ENCODE peak calls at places on chromosome X, in four cellular contexts. One of them, this sample, is unnamed.

GRCh38 chrX:53435997-53436396 is 1.8 kb upstream of the HSD17B10 start:
- DNase-seq in AG04449: no peak
- DNase-seq in NCI-H1092: peak
- DNase-seq in prostate gland: peak
- DNase-seq in this sample: peak

GRCh38 chrX:139200793-139201192 is 329.7 kb upstream of the F9 start:
- DNase-seq in NCI-H1092: no peak
- DNase-seq in prostate gland: peak
- DNase-seq in AG04449: no peak
- DNase-seq in this sample: no peak

GRCh38 chrX:46627700-46628405 is 54.3 kb downstream of the CHST7 start:
- DNase-seq in NCI-H1092: no peak
- DNase-seq in prostate gland: no peak
- DNase-seq in AG04449: no peak
- DNase-seq in this sample: no peak

GRCh38 chrX:46840946-46841740 is 4.3 kb downstream of the RP2 start:
- DNase-seq in NCI-H1092: no peak
- DNase-seq in prostate gland: no peak
- DNase-seq in AG04449: no peak
- DNase-seq in this sample: no peak

GRCh38 chrX:110509778-110510510 is 151.3 kb downstream of the RTL9 start:
- DNase-seq in prostate gland: no peak
- DNase-seq in AG04449: no peak
- DNase-seq in NCI-H1092: no peak
- DNase-seq in this sample: no peak

GRCh38 chrX:154016366-154017076 is 3.2 kb downstream of the IRAK1 start:
- DNase-seq in AG04449: no peak
- DNase-seq in NCI-H1092: no peak
- DNase-seq in prostate gland: no peak
- DNase-seq in this sample: no peak

GRCh38 chrX:112851161-112851779 is 10.6 kb upstream of the AMOT start:
- DNase-seq in AG04449: no peak
- DNase-seq in NCI-H1092: no peak
- DNase-seq in prostate gland: no peak
- DNase-seq in this sample: no peak

GRCh38 chrX:16466640-16467432 is 183.1 kb upstream of the S100G start:
- DNase-seq in prostate gland: no peak
- DNase-seq in AG04449: no peak
- DNase-seq in NCI-H1092: no peak
- DNase-seq in this sample: no peak

GRCh38 chrX:101291204-101291603 is at the start of gene TAF7L:
- DNase-seq in NCI-H1092: no peak
- DNase-seq in prostate gland: no peak
- DNase-seq in AG04449: no peak
- DNase-seq in this sample: no peak

GRCh38 chrX:109782994-109783711 is 50.1 kb upstream of the ACSL4 start:
- DNase-seq in NCI-H1092: no peak
- DNase-seq in prostate gland: no peak
- DNase-seq in AG04449: no peak
- DNase-seq in this sample: no peak

GRCh38 chrX:51893931-51894696 is 691 bp downstream of the MAGED1 start:
- DNase-seq in prostate gland: no peak
- DNase-seq in NCI-H1092: peak
- DNase-seq in AG04449: no peak
- DNase-seq in this sample: peak

GRCh38 chrX:47231167-47231566 is 1.6 kb upstream of the USP11 start:
- DNase-seq in NCI-H1092: no peak
- DNase-seq in AG04449: no peak
- DNase-seq in prostate gland: no peak
- DNase-seq in this sample: no peak

GRCh38 chrX:44042124-44042523 is 68.9 kb upstream of the NDP start:
- DNase-seq in prostate gland: no peak
- DNase-seq in AG04449: no peak
- DNase-seq in NCI-H1092: no peak
- DNase-seq in this sample: no peak

GRCh38 chrX:42248226-42248625 is 324.9 kb upstream of the CASK start:
- DNase-seq in AG04449: no peak
- DNase-seq in NCI-H1092: no peak
- DNase-seq in prostate gland: no peak
- DNase-seq in this sample: no peak

GRCh38 chrX:44025611-44026010 is 52.4 kb upstream of the NDP start:
- DNase-seq in prostate gland: no peak
- DNase-seq in NCI-H1092: no peak
- DNase-seq in AG04449: no peak
- DNase-seq in this sample: no peak

GRCh38 chrX:110384490-110384889 is 25.8 kb downstream of the RTL9 start:
- DNase-seq in prostate gland: no peak
- DNase-seq in AG04449: no peak
- DNase-seq in NCI-H1092: no peak
- DNase-seq in this sample: no peak

GRCh38 chrX:9873952-9874351 is 87.7 kb downstream of the SHROOM2 start:
- DNase-seq in NCI-H1092: peak
- DNase-seq in prostate gland: peak
- DNase-seq in AG04449: no peak
- DNase-seq in this sample: peak

GRCh38 chrX:65551489-65552339 is 17.1 kb upstream of the LAS1L start:
- DNase-seq in AG04449: no peak
- DNase-seq in prostate gland: no peak
- DNase-seq in NCI-H1092: no peak
- DNase-seq in this sample: no peak

GRCh38 chrX:68462197-68462596 is 28.9 kb upstream of the OPHN1 start:
- DNase-seq in prostate gland: no peak
- DNase-seq in NCI-H1092: no peak
- DNase-seq in AG04449: no peak
- DNase-seq in this sample: no peak

GRCh38 chrX:20740443-20740842 is 473.7 kb upstream of the RPS6KA3 start:
- DNase-seq in NCI-H1092: no peak
- DNase-seq in AG04449: no peak
- DNase-seq in prostate gland: no peak
- DNase-seq in this sample: no peak

GRCh38 chrX:130952266-130953043 is 49.4 kb upstream of the ENOX2 start:
- DNase-seq in NCI-H1092: no peak
- DNase-seq in prostate gland: no peak
- DNase-seq in AG04449: no peak
- DNase-seq in this sample: no peak

GRCh38 chrX:56784666-56785065 is 55.6 kb downstream of the NBDY start:
- DNase-seq in AG04449: no peak
- DNase-seq in prostate gland: no peak
- DNase-seq in NCI-H1092: no peak
- DNase-seq in this sample: no peak

GRCh38 chrX:145923376-145923775 is 105.7 kb downstream of the SLITRK2 start:
- DNase-seq in AG04449: no peak
- DNase-seq in prostate gland: no peak
- DNase-seq in NCI-H1092: no peak
- DNase-seq in this sample: peak

GRCh38 chrX:8341814-8342590 is 122.6 kb upstream of the VCX3B start:
- DNase-seq in AG04449: no peak
- DNase-seq in NCI-H1092: no peak
- DNase-seq in prostate gland: no peak
- DNase-seq in this sample: no peak

GRCh38 chrX:31092970-31093638 is 21.3 kb upstream of the FTHL17 start:
- DNase-seq in NCI-H1092: no peak
- DNase-seq in prostate gland: no peak
- DNase-seq in AG04449: no peak
- DNase-seq in this sample: no peak